ENCODE peak calls at places on chromosomes 1 and 21, in seven cellular contexts. One of them, this sample, is unnamed.
A peak's percentile ranks its signal among the peaks of the same experiment; 100 is the strongest.

GRCh38 chr1:234531181-234532132 is 52.5 kb upstream of the TARBP1 start:
- DNase-seq in left lung: no peak
- DNase-seq in A549: no peak
- DNase-seq in testis: peak; percentile 69
- DNase-seq in uterus: peak; percentile 79
- DNase-seq in left ventricle myocardium inferior: peak; percentile 70
- DNase-seq in thoracic aorta: peak; percentile 58
- DNase-seq in this sample: no peak

GRCh38 chr1:54806931-54807611 is 5.9 kb upstream of the TTC22 start:
- DNase-seq in left lung: peak; percentile 33
- DNase-seq in A549: no peak
- DNase-seq in testis: no peak
- DNase-seq in uterus: no peak
- DNase-seq in left ventricle myocardium inferior: no peak
- DNase-seq in thoracic aorta: no peak
- DNase-seq in this sample: peak; percentile 39

GRCh38 chr1:6260961-6261614 is at the start of gene GPR153:
- DNase-seq in left lung: no peak
- DNase-seq in A549: no peak
- DNase-seq in testis: no peak
- DNase-seq in uterus: no peak
- DNase-seq in left ventricle myocardium inferior: peak; percentile 74
- DNase-seq in thoracic aorta: no peak
- DNase-seq in this sample: peak; percentile 58

GRCh38 chr1:85830837-85831236 is 122.6 kb upstream of the ZNHIT6 start:
- DNase-seq in left lung: no peak
- DNase-seq in A549: no peak
- DNase-seq in testis: no peak
- DNase-seq in uterus: no peak
- DNase-seq in left ventricle myocardium inferior: no peak
- DNase-seq in thoracic aorta: no peak
- DNase-seq in this sample: no peak

GRCh38 chr1:229225331-229225782 is 45.6 kb upstream of the RAB4A start:
- DNase-seq in left lung: no peak
- DNase-seq in A549: no peak
- DNase-seq in testis: no peak
- DNase-seq in uterus: no peak
- DNase-seq in left ventricle myocardium inferior: no peak
- DNase-seq in thoracic aorta: no peak
- DNase-seq in this sample: peak; percentile 90

GRCh38 chr1:84541679-84542078 is 32.6 kb downstream of the CTBS start:
- DNase-seq in left lung: no peak
- DNase-seq in A549: no peak
- DNase-seq in testis: no peak
- DNase-seq in uterus: no peak
- DNase-seq in left ventricle myocardium inferior: no peak
- DNase-seq in thoracic aorta: no peak
- DNase-seq in this sample: no peak

GRCh38 chr1:59215766-59216291 is 81.1 kb upstream of the FGGY start:
- DNase-seq in left lung: no peak
- DNase-seq in A549: no peak
- DNase-seq in testis: no peak
- DNase-seq in uterus: no peak
- DNase-seq in left ventricle myocardium inferior: no peak
- DNase-seq in thoracic aorta: no peak
- DNase-seq in this sample: no peak

GRCh38 chr1:152189657-152190442 is 30.8 kb upstream of the RPTN start:
- DNase-seq in left lung: peak; percentile 62
- DNase-seq in A549: peak; percentile 70
- DNase-seq in testis: peak; percentile 82
- DNase-seq in uterus: peak; percentile 27
- DNase-seq in left ventricle myocardium inferior: peak; percentile 50
- DNase-seq in thoracic aorta: no peak
- DNase-seq in this sample: peak; percentile 59

GRCh38 chr1:173663159-173663558 is 6.5 kb downstream of the ANKRD45 start:
- DNase-seq in left lung: no peak
- DNase-seq in A549: no peak
- DNase-seq in testis: no peak
- DNase-seq in uterus: no peak
- DNase-seq in left ventricle myocardium inferior: no peak
- DNase-seq in thoracic aorta: no peak
- DNase-seq in this sample: no peak

GRCh38 chr1:1294250-1294890 is 13.4 kb downstream of the ACAP3 start:
- DNase-seq in left lung: no peak
- DNase-seq in A549: no peak
- DNase-seq in testis: no peak
- DNase-seq in uterus: no peak
- DNase-seq in left ventricle myocardium inferior: no peak
- DNase-seq in thoracic aorta: no peak
- DNase-seq in this sample: no peak

GRCh38 chr21:39651206-39651605 is 38.5 kb downstream of the B3GALT5 start:
- DNase-seq in left lung: no peak
- DNase-seq in A549: no peak
- DNase-seq in testis: no peak
- DNase-seq in uterus: no peak
- DNase-seq in left ventricle myocardium inferior: no peak
- DNase-seq in thoracic aorta: no peak
- DNase-seq in this sample: no peak

GRCh38 chr1:244920911-244921310 is 56.6 kb upstream of the HNRNPU start:
- DNase-seq in left lung: no peak
- DNase-seq in A549: no peak
- DNase-seq in testis: no peak
- DNase-seq in uterus: no peak
- DNase-seq in left ventricle myocardium inferior: no peak
- DNase-seq in thoracic aorta: no peak
- DNase-seq in this sample: no peak

GRCh38 chr1:44010935-44011610 is 19.7 kb downstream of the CCDC24 start:
- DNase-seq in left lung: no peak
- DNase-seq in A549: no peak
- DNase-seq in testis: no peak
- DNase-seq in uterus: no peak
- DNase-seq in left ventricle myocardium inferior: no peak
- DNase-seq in thoracic aorta: no peak
- DNase-seq in this sample: no peak

GRCh38 chr1:174079796-174080195 is 57.6 kb upstream of the RC3H1 start:
- DNase-seq in left lung: no peak
- DNase-seq in A549: no peak
- DNase-seq in testis: no peak
- DNase-seq in uterus: no peak
- DNase-seq in left ventricle myocardium inferior: no peak
- DNase-seq in thoracic aorta: no peak
- DNase-seq in this sample: no peak

GRCh38 chr1:69700770-69701169 is 133.0 kb downstream of the LRRC7 start:
- DNase-seq in left lung: no peak
- DNase-seq in A549: no peak
- DNase-seq in testis: no peak
- DNase-seq in uterus: no peak
- DNase-seq in left ventricle myocardium inferior: no peak
- DNase-seq in thoracic aorta: no peak
- DNase-seq in this sample: no peak

GRCh38 chr1:233668146-233668724 is 54.3 kb downstream of the KCNK1 start:
- DNase-seq in left lung: no peak
- DNase-seq in A549: no peak
- DNase-seq in testis: no peak
- DNase-seq in uterus: no peak
- DNase-seq in left ventricle myocardium inferior: no peak
- DNase-seq in thoracic aorta: no peak
- DNase-seq in this sample: no peak

GRCh38 chr1:118148034-118148433 is 37.0 kb downstream of the SPAG17 start:
- DNase-seq in left lung: no peak
- DNase-seq in A549: no peak
- DNase-seq in testis: peak; percentile 63
- DNase-seq in uterus: no peak
- DNase-seq in left ventricle myocardium inferior: no peak
- DNase-seq in thoracic aorta: no peak
- DNase-seq in this sample: no peak

GRCh38 chr1:93623875-93624274 is 57.8 kb downstream of the BCAR3 start:
- DNase-seq in left lung: no peak
- DNase-seq in A549: no peak
- DNase-seq in testis: no peak
- DNase-seq in uterus: no peak
- DNase-seq in left ventricle myocardium inferior: no peak
- DNase-seq in thoracic aorta: no peak
- DNase-seq in this sample: no peak

GRCh38 chr1:225694151-225694603 is 41.3 kb upstream of the ENAH start:
- DNase-seq in left lung: no peak
- DNase-seq in A549: peak; percentile 26
- DNase-seq in testis: peak; percentile 26
- DNase-seq in uterus: peak; percentile 58
- DNase-seq in left ventricle myocardium inferior: peak; percentile 26
- DNase-seq in thoracic aorta: no peak
- DNase-seq in this sample: peak; percentile 93

GRCh38 chr1:89261926-89262540 is 10.6 kb downstream of the GBP5 start:
- DNase-seq in left lung: no peak
- DNase-seq in A549: no peak
- DNase-seq in testis: peak; percentile 50
- DNase-seq in uterus: no peak
- DNase-seq in left ventricle myocardium inferior: peak; percentile 26
- DNase-seq in thoracic aorta: no peak
- DNase-seq in this sample: no peak

GRCh38 chr1:30384286-30385245 is 338.8 kb downstream of the MATN1 start:
- DNase-seq in left lung: peak; percentile 14
- DNase-seq in A549: no peak
- DNase-seq in testis: no peak
- DNase-seq in uterus: no peak
- DNase-seq in left ventricle myocardium inferior: no peak
- DNase-seq in thoracic aorta: no peak
- DNase-seq in this sample: no peak

GRCh38 chr1:21567241-21568005 is 58.2 kb downstream of the ALPL start:
- DNase-seq in left lung: no peak
- DNase-seq in A549: no peak
- DNase-seq in testis: no peak
- DNase-seq in uterus: no peak
- DNase-seq in left ventricle myocardium inferior: no peak
- DNase-seq in thoracic aorta: no peak
- DNase-seq in this sample: no peak

GRCh38 chr1:180881806-180882509 is 30.7 kb upstream of the KIAA1614 start:
- DNase-seq in left lung: no peak
- DNase-seq in A549: peak; percentile 49
- DNase-seq in testis: no peak
- DNase-seq in uterus: no peak
- DNase-seq in left ventricle myocardium inferior: no peak
- DNase-seq in thoracic aorta: no peak
- DNase-seq in this sample: peak; percentile 29

GRCh38 chr1:27408151-27408550 is 15.7 kb downstream of the GPR3 start:
- DNase-seq in left lung: no peak
- DNase-seq in A549: no peak
- DNase-seq in testis: no peak
- DNase-seq in uterus: no peak
- DNase-seq in left ventricle myocardium inferior: no peak
- DNase-seq in thoracic aorta: no peak
- DNase-seq in this sample: no peak

GRCh38 chr1:7403265-7404045 is 367.6 kb upstream of the VAMP3 start:
- DNase-seq in left lung: no peak
- DNase-seq in A549: no peak
- DNase-seq in testis: peak; percentile 4
- DNase-seq in uterus: no peak
- DNase-seq in left ventricle myocardium inferior: no peak
- DNase-seq in thoracic aorta: no peak
- DNase-seq in this sample: no peak

GRCh38 chr1:2534775-2535387 is 4.8 kb upstream of the HES5 start:
- DNase-seq in left lung: peak; percentile 82
- DNase-seq in A549: no peak
- DNase-seq in testis: no peak
- DNase-seq in uterus: no peak
- DNase-seq in left ventricle myocardium inferior: no peak
- DNase-seq in thoracic aorta: no peak
- DNase-seq in this sample: peak; percentile 59

GRCh38 chr1:2535455-2535854 is 5.4 kb upstream of the HES5 start:
- DNase-seq in left lung: no peak
- DNase-seq in A549: no peak
- DNase-seq in testis: no peak
- DNase-seq in uterus: no peak
- DNase-seq in left ventricle myocardium inferior: no peak
- DNase-seq in thoracic aorta: no peak
- DNase-seq in this sample: no peak

GRCh38 chr1:2534315-2534714 is 4.3 kb upstream of the HES5 start:
- DNase-seq in left lung: no peak
- DNase-seq in A549: no peak
- DNase-seq in testis: no peak
- DNase-seq in uterus: no peak
- DNase-seq in left ventricle myocardium inferior: no peak
- DNase-seq in thoracic aorta: no peak
- DNase-seq in this sample: no peak

GRCh38 chr1:2532485-2533160 is 2.6 kb upstream of the HES5 start:
- DNase-seq in left lung: no peak
- DNase-seq in A549: no peak
- DNase-seq in testis: no peak
- DNase-seq in uterus: no peak
- DNase-seq in left ventricle myocardium inferior: no peak
- DNase-seq in thoracic aorta: no peak
- DNase-seq in this sample: no peak

GRCh38 chr1:2533356-2533755 is 3.3 kb upstream of the HES5 start:
- DNase-seq in left lung: no peak
- DNase-seq in A549: no peak
- DNase-seq in testis: no peak
- DNase-seq in uterus: no peak
- DNase-seq in left ventricle myocardium inferior: no peak
- DNase-seq in thoracic aorta: no peak
- DNase-seq in this sample: no peak
- H3K4me1 ChIP-seq in left lung: peaks cover 11% of the 10 kb centered on the region
- H3K4me1 ChIP-seq in A549: peaks cover 28% of the 10 kb centered on the region
- H3K4me1 ChIP-seq in testis: peaks cover 17% of the 10 kb centered on the region
- H3K4me1 ChIP-seq in uterus: peaks cover 12% of the 10 kb centered on the region
- H3K4me1 ChIP-seq in left ventricle myocardium inferior: peaks cover 48% of the 10 kb centered on the region
- H3K4me1 ChIP-seq in thoracic aorta: peaks cover 22% of the 10 kb centered on the region
- H3K4me1 ChIP-seq in this sample: peaks cover 3% of the 10 kb centered on the region

DNA sequence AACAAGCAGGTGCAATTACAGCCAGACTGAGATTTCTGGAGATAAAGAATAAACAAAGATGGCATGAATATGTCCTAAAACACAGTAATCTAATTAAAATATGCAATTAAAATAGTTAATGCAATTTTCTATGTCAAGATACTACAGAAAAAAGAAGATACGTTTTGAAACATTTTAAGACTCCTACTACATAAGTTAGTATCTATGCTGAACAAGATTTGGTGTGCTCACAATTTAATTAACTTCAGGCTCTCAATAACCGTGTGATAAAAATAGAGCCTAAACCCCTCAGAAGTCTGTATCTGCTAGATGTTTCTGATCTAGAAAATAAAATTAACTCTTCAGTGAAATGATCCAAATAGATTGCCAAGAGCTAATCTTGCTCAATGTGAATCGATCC is 13.8 kb upstream of the TMPRSS15 start:
- DNase-seq in left lung: no peak
- DNase-seq in A549: no peak
- DNase-seq in testis: no peak
- DNase-seq in uterus: no peak
- DNase-seq in left ventricle myocardium inferior: no peak
- DNase-seq in thoracic aorta: no peak
- DNase-seq in this sample: no peak
- H3K4me1 ChIP-seq in left lung: no peaks in the 10 kb centered on the region
- H3K4me1 ChIP-seq in A549: no peaks in the 10 kb centered on the region
- H3K4me1 ChIP-seq in testis: no peaks in the 10 kb centered on the region
- H3K4me1 ChIP-seq in uterus: no peaks in the 10 kb centered on the region
- H3K4me1 ChIP-seq in left ventricle myocardium inferior: no peaks in the 10 kb centered on the region
- H3K4me1 ChIP-seq in thoracic aorta: no peaks in the 10 kb centered on the region
- H3K4me1 ChIP-seq in this sample: no peaks in the 10 kb centered on the region

GRCh38 chr1:23596382-23597358 is 37.4 kb upstream of the ID3 start:
- DNase-seq in left lung: no peak
- DNase-seq in A549: no peak
- DNase-seq in testis: no peak
- DNase-seq in uterus: no peak
- DNase-seq in left ventricle myocardium inferior: no peak
- DNase-seq in thoracic aorta: no peak
- DNase-seq in this sample: no peak
- H3K4me1 ChIP-seq in left lung: no peaks in the 10 kb centered on the region
- H3K4me1 ChIP-seq in A549: peaks cover 79% of the 10 kb centered on the region
- H3K4me1 ChIP-seq in testis: no peaks in the 10 kb centered on the region
- H3K4me1 ChIP-seq in uterus: peaks cover 4% of the 10 kb centered on the region
- H3K4me1 ChIP-seq in left ventricle myocardium inferior: peaks cover 23% of the 10 kb centered on the region
- H3K4me1 ChIP-seq in thoracic aorta: no peaks in the 10 kb centered on the region
- H3K4me1 ChIP-seq in this sample: no peaks in the 10 kb centered on the region

GRCh38 chr1:216462061-216462775 is 39.0 kb upstream of the USH2A start:
- DNase-seq in left lung: no peak
- DNase-seq in A549: no peak
- DNase-seq in testis: no peak
- DNase-seq in uterus: no peak
- DNase-seq in left ventricle myocardium inferior: no peak
- DNase-seq in thoracic aorta: no peak
- DNase-seq in this sample: no peak
- H3K4me1 ChIP-seq in left lung: no peaks in the 10 kb centered on the region
- H3K4me1 ChIP-seq in A549: no peaks in the 10 kb centered on the region
- H3K4me1 ChIP-seq in testis: no peaks in the 10 kb centered on the region
- H3K4me1 ChIP-seq in uterus: no peaks in the 10 kb centered on the region
- H3K4me1 ChIP-seq in left ventricle myocardium inferior: no peaks in the 10 kb centered on the region
- H3K4me1 ChIP-seq in thoracic aorta: no peaks in the 10 kb centered on the region
- H3K4me1 ChIP-seq in this sample: no peaks in the 10 kb centered on the region

This sample was measured in small intestine.